ENCODE peak calls at places on chromosomes 7 and 10, in seven cellular contexts. F is PC-9, D is fibroblast of mammary gland, L is adrenal gland, R is HCT116, W is Peyer's patch, X is heart left ventricle. P is an unnamed sample.
A peak's percentile ranks its signal among the peaks of the same experiment; 100 is the strongest.

GRCh38 chr7:108452707-108453106 is 3.5 kb downstream of the NRCAM start:
- DNase-seq in F (no peak), D (peak; percentile 63), L (no peak), R (peak; percentile 21), W (no peak), X (no peak), P (no peak)

GRCh38 chr7:40493609-40494041 is 358.8 kb downstream of the SUGCT start:
- DNase-seq in F (no peak), D (peak; percentile 91), L (no peak), R (no peak), W (no peak), X (no peak), P (no peak)

GRCh38 chr10:110267246-110267645 is 37.5 kb downstream of the SMNDC1 start:
- DNase-seq in F (no peak), D (no peak), L (no peak), R (no peak), W (no peak), X (no peak), P (no peak)

GRCh38 chr7:279821-280220 is 10.1 kb upstream of the FOXL3 start:
- DNase-seq in F (no peak), D (no peak), L (no peak), R (no peak), W (no peak), X (peak; percentile 14), P (no peak)

GRCh38 chr10:80154978-80155695 is 22.6 kb downstream of the PLAC9 start:
- DNase-seq in F (no peak), D (peak; percentile 96), L (no peak), R (no peak), W (no peak), X (no peak), P (no peak)

GRCh38 chr10:14365231-14365744 is 34.6 kb upstream of the FRMD4A start:
- DNase-seq in F (no peak), D (no peak), L (no peak), R (no peak), W (no peak), X (no peak), P (no peak)

GRCh38 chr10:98536551-98536950 is 89.8 kb upstream of the HPS1 start:
- DNase-seq in F (no peak), D (peak; percentile 38), L (no peak), R (no peak), W (no peak), X (no peak), P (peak; percentile 50)

GRCh38 chr10:50469288-50469687 is 154.5 kb downstream of the SGMS1 start:
- DNase-seq in F (no peak), D (peak; percentile 17), L (no peak), R (no peak), W (no peak), X (no peak), P (no peak)

GRCh38 chr10:88926484-88927249 is 25.9 kb downstream of the ACTA2 start:
- DNase-seq in F (no peak), D (peak; percentile 96), L (peak; percentile 25), R (no peak), W (no peak), X (no peak), P (no peak)

GRCh38 chr7:88801046-88801445 is 5.5 kb upstream of the TEX47 start:
- DNase-seq in F (no peak), D (no peak), L (no peak), R (no peak), W (no peak), X (no peak), P (no peak)

GRCh38 chr10:53748319-53748718 is 975.7 kb upstream of the MBL2 start:
- DNase-seq in F (no peak), D (no peak), L (no peak), R (no peak), W (no peak), X (no peak), P (no peak)

GRCh38 chr7:82110146-82110823 is 333.3 kb downstream of the CACNA2D1 start:
- DNase-seq in F (no peak), D (no peak), L (no peak), R (no peak), W (no peak), X (peak; percentile 43), P (no peak)

GRCh38 chr10:58397830-58398229 is 12.6 kb downstream of the TFAM start:
- DNase-seq in F (no peak), D (no peak), L (no peak), R (no peak), W (no peak), X (no peak), P (no peak)

GRCh38 chr7:96219382-96220130 is 102.3 kb downstream of the SLC25A13 start:
- DNase-seq in F (peak; percentile 41), D (peak; percentile 87), L (no peak), R (peak; percentile 22), W (no peak), X (no peak), P (no peak)

GRCh38 chr7:83426325-83426724 is 222.6 kb downstream of the SEMA3E start:
- DNase-seq in F (no peak), D (no peak), L (no peak), R (no peak), W (no peak), X (no peak), P (no peak)

GRCh38 chr10:75146780-75147179 is 35.3 kb downstream of the SAMD8 start:
- DNase-seq in F (no peak), D (no peak), L (no peak), R (no peak), W (no peak), X (no peak), P (no peak)

GRCh38 chr7:93811198-93811597 is 79.4 kb downstream of the TFPI2 start:
- DNase-seq in F (no peak), D (no peak), L (no peak), R (no peak), W (no peak), X (no peak), P (no peak)

GRCh38 chr10:71963756-71964668 is at the start of gene CHST3:
- DNase-seq in F (peak; percentile 58), D (peak; percentile 43), L (peak; percentile 78), R (no peak), W (peak; percentile 53), X (peak; percentile 90), P (no peak)

GRCh38 chr10:62614389-62615157 is 189.9 kb upstream of the ADO start:
- DNase-seq in F (no peak), D (peak; percentile 67), L (no peak), R (no peak), W (no peak), X (no peak), P (no peak)

GRCh38 chr7:140607441-140607989 is 33.1 kb downstream of the DENND2A start:
- DNase-seq in F (no peak), D (peak; percentile 88), L (peak; percentile 51), R (no peak), W (peak; percentile 59), X (peak; percentile 86), P (no peak)

GRCh38 chr7:129163875-129164544 is 19.5 kb downstream of the TSPAN33 start:
- DNase-seq in F (no peak), D (peak; percentile 73), L (no peak), R (peak; percentile 36), W (no peak), X (no peak), P (peak; percentile 7)

GRCh38 chr10:71314028-71314693 is 4.9 kb upstream of the SLC29A3 start:
- DNase-seq in F (peak; percentile 46), D (peak; percentile 47), L (no peak), R (peak; percentile 21), W (peak; percentile 73), X (no peak), P (no peak)

GRCh38 chr7:16299853-16300252 is 121.5 kb downstream of the CRPPA start:
- DNase-seq in F (no peak), D (no peak), L (no peak), R (no peak), W (no peak), X (no peak), P (peak; percentile 76)

GRCh38 chr10:29649561-29650551 is 15.1 kb upstream of the SVIL start:
- DNase-seq in F (no peak), D (peak; percentile 89), L (no peak), R (no peak), W (no peak), X (no peak), P (no peak)

GRCh38 chr10:11538834-11539190 is 72.6 kb downstream of the USP6NL start:
- DNase-seq in F (no peak), D (no peak), L (no peak), R (no peak), W (no peak), X (no peak), P (no peak)
- H3K4me3 ChIP-seq in F (no peak overlapping the region), D (no peak overlapping the region), L (no peak overlapping the region), R (no peak overlapping the region), W (no peak overlapping the region), X (no peak overlapping the region), P (no peak overlapping the region)

GRCh38 chr10:4650572-4650971 is 175.4 kb upstream of the AKR1E2 start:
- DNase-seq in F (no peak), D (peak; percentile 47), L (no peak), R (no peak), W (no peak), X (no peak), P (no peak)
- TF ChIP-seq CTCF in F (no peak), D (no peak), L (no peak), R (no peak), W (no peak), X (no peak), P (peak; percentile 18)

GRCh38 chr10:20998036-20998435 is 100.9 kb upstream of the NEBL start:
- DNase-seq in F (no peak), D (no peak), L (no peak), R (no peak), W (no peak), X (no peak), P (no peak)

GRCh38 chr10:21003240-21003822 is 106.2 kb upstream of the NEBL start:
- DNase-seq in F (no peak), D (no peak), L (no peak), R (no peak), W (no peak), X (no peak), P (no peak)

GRCh38 chr10:20999713-21000112 is 102.6 kb upstream of the NEBL start:
- DNase-seq in F (no peak), D (no peak), L (no peak), R (no peak), W (no peak), X (no peak), P (no peak)

DNA sequence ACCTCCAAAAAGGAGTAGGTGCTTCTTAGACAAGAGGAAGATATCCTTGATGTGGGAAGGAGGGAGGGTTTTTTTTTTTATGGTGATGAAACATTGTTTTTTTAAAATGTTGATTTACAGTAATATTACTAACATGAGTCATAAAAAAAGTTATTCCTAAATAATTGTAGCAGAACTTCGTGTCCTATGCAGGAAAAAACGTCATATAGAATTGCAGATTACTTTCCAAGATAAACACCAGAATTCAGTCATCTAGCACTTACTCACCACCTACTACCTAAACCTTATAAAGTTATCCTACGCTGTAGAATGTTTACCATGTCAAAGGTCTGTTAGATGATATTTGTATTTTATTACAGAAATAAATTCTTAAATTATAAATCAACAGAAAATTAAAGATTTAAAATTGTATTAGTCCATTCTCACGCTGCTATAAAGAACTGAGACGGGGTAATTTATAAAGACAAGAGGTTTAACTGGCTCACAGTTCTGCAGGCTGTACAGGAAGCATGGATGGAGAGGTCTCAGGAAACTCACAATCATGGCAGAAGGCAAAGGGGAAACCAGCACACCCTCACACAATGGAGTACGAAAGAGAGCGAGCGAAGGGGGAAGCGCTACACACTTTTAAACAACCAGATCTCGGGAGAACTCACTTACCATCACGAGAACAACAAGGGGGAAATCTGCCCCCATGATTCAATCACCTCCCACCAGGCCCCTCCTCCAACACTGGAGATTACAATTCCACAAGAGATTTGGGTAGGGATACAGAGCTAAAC is 105.2 kb upstream of the NEBL start:
- DNase-seq in F (no peak), D (peak; percentile 95), L (no peak), R (no peak), W (no peak), X (no peak), P (peak; percentile 7)
- H3K4me3 ChIP-seq in F (no peak overlapping the region), D (no peak overlapping the region), L (no peak overlapping the region), R (no peak overlapping the region), W (no peak overlapping the region), X (no peak overlapping the region), P (no peak overlapping the region)

GRCh38 chr7:112898432-112899290 is 108.5 kb upstream of the TMEM168 start:
- DNase-seq in F (peak; percentile 31), D (peak; percentile 77), L (peak; percentile 43), R (peak; percentile 51), W (peak; percentile 75), X (no peak), P (peak; percentile 71)
- TF ChIP-seq CTCF in F (peak; percentile 87), D (peak; percentile 94), L (peak; percentile 76), R (peak; percentile 81), W (peak; percentile 84), X (peak; percentile 55), P (peak; percentile 89)

P was measured in LNCaP clone FGC.